ENCODE peak calls at places on chromosomes 12 and 14, in six cellular contexts. One of them, this sample, is unnamed.

GRCh38 chr12:93526786-93527428 is 45.6 kb upstream of the SOCS2 start:
- DNase-seq in H9: no peak
- DNase-seq in hypothalamus: no peak
- DNase-seq in AG08396: peak; percentile 64
- DNase-seq in K562: no peak
- DNase-seq in EH: peak; percentile 93
- DNase-seq in this sample: peak; percentile 88

GRCh38 chr12:46126050-46126727 is 135.8 kb upstream of the SCAF11 start:
- DNase-seq in H9: no peak
- DNase-seq in EH: no peak
- DNase-seq in K562: no peak
- DNase-seq in hypothalamus: no peak
- DNase-seq in AG08396: no peak
- DNase-seq in this sample: no peak

GRCh38 chr14:80095623-80096022 is 115.7 kb downstream of the DIO2 start:
- DNase-seq in K562: no peak
- DNase-seq in EH: peak; percentile 98
- DNase-seq in hypothalamus: no peak
- DNase-seq in H9: no peak
- DNase-seq in AG08396: no peak
- DNase-seq in this sample: peak; percentile 65

GRCh38 chr14:67710209-67710608 is 8.5 kb downstream of the RDH12 start:
- DNase-seq in hypothalamus: no peak
- DNase-seq in H9: no peak
- DNase-seq in AG08396: no peak
- DNase-seq in K562: no peak
- DNase-seq in EH: no peak
- DNase-seq in this sample: no peak

GRCh38 chr12:84636801-84637285 is 275.8 kb downstream of the SLC6A15 start:
- DNase-seq in K562: no peak
- DNase-seq in AG08396: no peak
- DNase-seq in hypothalamus: no peak
- DNase-seq in H9: no peak
- DNase-seq in EH: peak; percentile 78
- DNase-seq in this sample: peak; percentile 50

GRCh38 chr12:31834158-31834557 is 105.3 kb upstream of the AMN1 start:
- DNase-seq in K562: no peak
- DNase-seq in hypothalamus: no peak
- DNase-seq in AG08396: no peak
- DNase-seq in H9: no peak
- DNase-seq in EH: no peak
- DNase-seq in this sample: no peak

GRCh38 chr14:89308232-89308959 is 108.6 kb downstream of the FOXN3 start:
- DNase-seq in EH: peak; percentile 49
- DNase-seq in hypothalamus: no peak
- DNase-seq in AG08396: no peak
- DNase-seq in H9: no peak
- DNase-seq in K562: no peak
- DNase-seq in this sample: no peak

GRCh38 chr12:24421759-24422158 is 472.3 kb upstream of the SOX5 start:
- DNase-seq in AG08396: no peak
- DNase-seq in hypothalamus: no peak
- DNase-seq in H9: no peak
- DNase-seq in EH: no peak
- DNase-seq in K562: no peak
- DNase-seq in this sample: no peak

GRCh38 chr12:3772380-3772779 is 19.5 kb upstream of the CRACR2A start:
- DNase-seq in EH: peak; percentile 53
- DNase-seq in AG08396: no peak
- DNase-seq in H9: no peak
- DNase-seq in K562: no peak
- DNase-seq in hypothalamus: no peak
- DNase-seq in this sample: no peak

GRCh38 chr14:35079742-35080141 is 33.7 kb downstream of the FAM177A1 start:
- DNase-seq in EH: no peak
- DNase-seq in AG08396: no peak
- DNase-seq in H9: no peak
- DNase-seq in hypothalamus: no peak
- DNase-seq in K562: no peak
- DNase-seq in this sample: no peak

GRCh38 chr14:100278702-100279101 is 27.5 kb downstream of the SLC25A29 start:
- DNase-seq in H9: no peak
- DNase-seq in K562: no peak
- DNase-seq in hypothalamus: no peak
- DNase-seq in EH: peak; percentile 82
- DNase-seq in AG08396: peak; percentile 76
- DNase-seq in this sample: peak; percentile 53

GRCh38 chr12:45730842-45731336 is 1.4 kb downstream of the ARID2 start:
- DNase-seq in K562: no peak
- DNase-seq in H9: no peak
- DNase-seq in AG08396: peak; percentile 5
- DNase-seq in EH: peak; percentile 20
- DNase-seq in hypothalamus: no peak
- DNase-seq in this sample: no peak

GRCh38 chr12:119229837-119230236 is 51.1 kb downstream of the HSPB8 start:
- DNase-seq in K562: peak; percentile 72
- DNase-seq in hypothalamus: no peak
- DNase-seq in AG08396: peak; percentile 63
- DNase-seq in H9: peak; percentile 90
- DNase-seq in EH: peak; percentile 35
- DNase-seq in this sample: peak; percentile 44

GRCh38 chr14:75244121-75244520 is 34.5 kb upstream of the FOS start:
- DNase-seq in K562: no peak
- DNase-seq in hypothalamus: no peak
- DNase-seq in AG08396: no peak
- DNase-seq in H9: no peak
- DNase-seq in EH: no peak
- DNase-seq in this sample: no peak

GRCh38 chr14:100872641-100873071 is 30.9 kb downstream of the RTL1 start:
- DNase-seq in hypothalamus: no peak
- DNase-seq in H9: no peak
- DNase-seq in EH: no peak
- DNase-seq in K562: no peak
- DNase-seq in AG08396: no peak
- DNase-seq in this sample: no peak

GRCh38 chr12:27474344-27474743 is 27.8 kb downstream of the SMCO2 start:
- DNase-seq in K562: no peak
- DNase-seq in hypothalamus: no peak
- DNase-seq in H9: no peak
- DNase-seq in AG08396: peak; percentile 59
- DNase-seq in EH: peak; percentile 91
- DNase-seq in this sample: peak; percentile 47

GRCh38 chr12:92035477-92035876 is 110.2 kb downstream of the BTG1 start:
- DNase-seq in EH: no peak
- DNase-seq in AG08396: no peak
- DNase-seq in K562: no peak
- DNase-seq in H9: no peak
- DNase-seq in hypothalamus: no peak
- DNase-seq in this sample: no peak

GRCh38 chr14:79825046-79825521 is 386.2 kb downstream of the DIO2 start:
- DNase-seq in hypothalamus: no peak
- DNase-seq in H9: no peak
- DNase-seq in AG08396: no peak
- DNase-seq in K562: no peak
- DNase-seq in EH: peak; percentile 59
- DNase-seq in this sample: no peak